ENCODE peak calls at places on chromosomes 5 and 9, in ten cellular contexts. S, A, T, P, B, I, N, W, Q and O are unnamed samples.
A peak's percentile ranks its signal among the peaks of the same experiment; 100 is the strongest.

GRCh38 chr5:154754460-154755360 is 467 bp upstream of the LARP1 start:
- DNase-seq in S (peak; percentile 93), A (peak; percentile 98), T (peak; percentile 99), P (peak; percentile 100), B (peak; percentile 100), I (peak; percentile 91), N (peak; percentile 98), W (peak; percentile 86), Q (peak; percentile 99), O (peak; percentile 99)

GRCh38 chr5:74334034-74334433 is 306.5 kb downstream of the ENC1 start:
- DNase-seq in S (no peak), A (no peak), T (no peak), P (no peak), B (no peak), I (no peak), N (no peak), W (no peak), Q (no peak), O (no peak)

GRCh38 chr5:16564468-16564867 is 52.3 kb downstream of the RETREG1 start:
- DNase-seq in S (no peak), A (no peak), T (no peak), P (no peak), B (no peak), I (no peak), N (no peak), W (no peak), Q (no peak), O (no peak)

GRCh38 chr9:130042931-130043653 is at the start of gene FNBP1:
- DNase-seq in S (no peak), A (peak; percentile 76), T (peak; percentile 79), P (peak; percentile 82), B (peak; percentile 93), I (no peak), N (peak; percentile 75), W (peak; percentile 25), Q (peak; percentile 81), O (peak; percentile 74)

GRCh38 chr5:104024538-104024937 is 461.9 kb upstream of the NUDT12 start:
- DNase-seq in S (no peak), A (no peak), T (no peak), P (no peak), B (no peak), I (no peak), N (no peak), W (no peak), Q (no peak), O (no peak)

GRCh38 chr5:119378075-119378699 is 22.4 kb downstream of the TNFAIP8 start:
- DNase-seq in S (no peak), A (no peak), T (no peak), P (no peak), B (no peak), I (no peak), N (peak; percentile 66), W (no peak), Q (no peak), O (no peak)

GRCh38 chr9:93660647-93661046 is 84.3 kb downstream of the PHF2 start:
- DNase-seq in S (no peak), A (peak; percentile 11), T (no peak), P (no peak), B (no peak), I (no peak), N (no peak), W (no peak), Q (no peak), O (no peak)

GRCh38 chr5:95484421-95484820 is 70.4 kb downstream of the SKIC3 start:
- DNase-seq in S (no peak), A (no peak), T (no peak), P (no peak), B (no peak), I (no peak), N (no peak), W (no peak), Q (no peak), O (no peak)

GRCh38 chr9:36423196-36423595 is 23.1 kb upstream of the RNF38 start:
- DNase-seq in S (no peak), A (no peak), T (no peak), P (no peak), B (no peak), I (no peak), N (no peak), W (no peak), Q (no peak), O (no peak)

GRCh38 chr9:8903077-8903476 is 1103.5 kb upstream of the DMAC1 start:
- DNase-seq in S (no peak), A (no peak), T (no peak), P (no peak), B (no peak), I (no peak), N (no peak), W (no peak), Q (no peak), O (no peak)

GRCh38 chr5:851076-851475 is 290 bp upstream of the ZDHHC11 start:
- DNase-seq in S (no peak), A (no peak), T (no peak), P (no peak), B (no peak), I (no peak), N (no peak), W (no peak), Q (no peak), O (no peak)

GRCh38 chr5:146027746-146028145 is 77.6 kb downstream of the PLAC8L1 start:
- DNase-seq in S (no peak), A (no peak), T (no peak), P (no peak), B (no peak), I (no peak), N (no peak), W (peak; percentile 95), Q (no peak), O (no peak)

DNA sequence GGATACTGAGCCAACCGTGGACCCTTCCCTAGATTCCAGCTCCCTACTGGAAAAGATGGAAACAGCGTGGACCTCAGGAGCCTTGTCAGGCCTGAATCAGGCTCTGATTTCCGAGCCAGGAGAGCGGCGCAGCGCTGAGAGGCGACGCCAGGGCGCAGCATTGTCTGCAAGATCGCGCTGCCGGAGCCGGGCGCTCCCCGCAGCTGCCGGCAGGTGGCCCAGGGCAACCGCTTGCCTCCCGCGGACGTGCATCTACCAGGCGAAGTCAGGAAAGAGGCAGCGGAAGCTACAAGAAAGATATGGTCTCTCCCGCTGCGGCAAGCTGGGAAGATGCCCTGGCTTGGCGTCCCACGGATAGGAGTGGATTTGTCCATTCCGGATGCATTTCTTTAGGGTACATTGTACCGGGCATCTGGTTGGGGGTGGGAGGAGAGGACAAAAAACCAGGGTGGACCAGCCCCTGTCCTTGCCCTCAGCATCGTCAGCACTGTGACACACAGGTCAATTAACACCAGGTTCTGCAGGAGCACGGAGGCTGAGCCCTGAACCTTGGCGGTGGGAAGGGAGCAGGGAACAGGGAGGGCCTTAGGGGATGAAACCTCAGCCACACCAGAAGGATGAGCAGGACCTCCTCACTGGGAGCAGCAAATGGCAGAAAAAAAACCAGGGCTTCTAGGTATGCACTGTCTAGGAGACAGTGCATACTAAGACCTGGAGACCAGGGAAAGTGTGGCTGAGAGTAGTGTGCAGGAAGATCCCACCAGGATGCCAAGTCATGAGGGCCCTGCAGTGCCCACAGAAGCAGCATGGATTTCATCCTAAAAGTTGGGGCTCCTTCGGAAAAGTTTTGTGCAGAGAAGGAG is 55.9 kb downstream of the SFXN1 start:
- DNase-seq in S (peak; percentile 13), A (peak; percentile 86), T (peak; percentile 82), P (peak; percentile 55), B (peak; percentile 97), I (peak; percentile 7), N (peak; percentile 77), W (peak; percentile 32), Q (peak; percentile 77), O (peak; percentile 83)
- TF ChIP-seq CTCF in S (peak; percentile 100), A (peak; percentile 99), T (peak; percentile 100), P (peak; percentile 100), B (peak; percentile 100), I (peak; percentile 98), N (peak; percentile 99), W (peak; percentile 99), Q (peak; percentile 89), O (peak; percentile 100)

GRCh38 chr9:90774682-90775081 is 26.9 kb upstream of the SYK start:
- DNase-seq in S (peak; percentile 90), A (no peak), T (no peak), P (peak; percentile 77), B (no peak), I (no peak), N (no peak), W (no peak), Q (no peak), O (peak; percentile 49)
- TF ChIP-seq CTCF in S (peak; percentile 38), A (no peak), T (no peak), P (peak; percentile 47), B (peak; percentile 15), I (no peak), N (no peak), W (no peak), Q (no peak), O (no peak)

GRCh38 chr9:10228082-10228481 is 384.7 kb downstream of the PTPRD start:
- DNase-seq in S (no peak), A (no peak), T (no peak), P (no peak), B (no peak), I (no peak), N (no peak), W (no peak), Q (no peak), O (no peak)

GRCh38 chr9:10230512-10230911 is 382.3 kb downstream of the PTPRD start:
- DNase-seq in S (no peak), A (no peak), T (no peak), P (no peak), B (no peak), I (no peak), N (no peak), W (no peak), Q (no peak), O (no peak)

GRCh38 chr9:10226996-10227395 is 385.8 kb downstream of the PTPRD start:
- DNase-seq in S (no peak), A (no peak), T (no peak), P (no peak), B (no peak), I (no peak), N (no peak), W (no peak), Q (no peak), O (no peak)

GRCh38 chr9:10238087-10238486 is 374.7 kb downstream of the PTPRD start:
- DNase-seq in S (no peak), A (no peak), T (no peak), P (no peak), B (no peak), I (no peak), N (no peak), W (no peak), Q (no peak), O (no peak)

GRCh38 chr9:10232352-10232930 is 380.4 kb downstream of the PTPRD start:
- DNase-seq in S (no peak), A (no peak), T (no peak), P (no peak), B (no peak), I (no peak), N (peak; percentile 1), W (no peak), Q (peak; percentile 2), O (no peak)
- TF ChIP-seq CTCF in S (peak; percentile 5), A (peak; percentile 40), T (no peak), P (no peak), B (peak; percentile 46), I (no peak), N (peak; percentile 26), W (peak; percentile 40), Q (peak; percentile 5), O (no peak)

DNA sequence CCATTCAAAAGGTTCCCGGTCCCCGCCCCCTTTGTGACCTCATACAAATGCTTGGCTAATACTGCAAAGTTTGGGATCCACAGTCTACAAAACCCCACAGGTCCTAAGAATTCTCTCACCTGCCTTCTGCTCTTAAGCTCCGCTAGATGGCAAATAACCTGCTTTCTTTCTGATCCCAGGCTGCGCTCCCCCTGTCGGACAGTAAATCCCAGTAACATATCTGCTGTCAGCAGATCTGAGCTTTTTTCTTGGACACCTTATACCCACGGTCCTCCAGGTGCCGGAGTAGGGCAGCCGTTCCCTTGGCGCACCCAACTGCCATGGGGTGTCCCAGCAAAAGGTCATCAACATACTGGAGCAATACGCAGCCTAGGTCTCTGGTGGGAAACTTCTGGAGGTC is 39.0 kb upstream of the PPP1R26 start:
- DNase-seq in S (no peak), A (no peak), T (no peak), P (no peak), B (no peak), I (no peak), N (no peak), W (no peak), Q (no peak), O (no peak)
- TF ChIP-seq CTCF in S (no peak), A (no peak), T (no peak), P (no peak), B (peak; percentile 28), I (no peak), N (no peak), W (peak; percentile 53), Q (no peak), O (no peak)